ENCODE peak calls at places on chromosomes 12 and 14, in ten cellular contexts. One of them, this sample, is unnamed.

GRCh38 chr12:10304161-10304574 is 3.5 kb upstream of the KLRD1 start:
- DNase-seq in GM23338: no peak
- DNase-seq in SK-N-SH: no peak
- DNase-seq in endothelial cell of umbilical vein: no peak
- DNase-seq in sigmoid colon: no peak
- DNase-seq in suprapubic skin: no peak
- DNase-seq in upper lobe of left lung: no peak
- DNase-seq in transverse colon: no peak
- DNase-seq in K562: no peak
- DNase-seq in HL-60: no peak
- DNase-seq in this sample: no peak

GRCh38 chr14:38839743-38840375 is 263.2 kb downstream of the SEC23A start:
- DNase-seq in GM23338: no peak
- DNase-seq in HL-60: peak; percentile 20
- DNase-seq in upper lobe of left lung: no peak
- DNase-seq in endothelial cell of umbilical vein: peak; percentile 94
- DNase-seq in transverse colon: no peak
- DNase-seq in suprapubic skin: no peak
- DNase-seq in SK-N-SH: no peak
- DNase-seq in K562: no peak
- DNase-seq in sigmoid colon: no peak
- DNase-seq in this sample: no peak

GRCh38 chr14:98218213-98218612 is 1053.8 kb downstream of the BCL11B start:
- DNase-seq in GM23338: no peak
- DNase-seq in upper lobe of left lung: no peak
- DNase-seq in K562: no peak
- DNase-seq in suprapubic skin: no peak
- DNase-seq in transverse colon: no peak
- DNase-seq in HL-60: no peak
- DNase-seq in SK-N-SH: no peak
- DNase-seq in sigmoid colon: no peak
- DNase-seq in endothelial cell of umbilical vein: no peak
- DNase-seq in this sample: no peak

GRCh38 chr14:54730156-54730961 is 163.4 kb downstream of the SAMD4A start:
- DNase-seq in sigmoid colon: no peak
- DNase-seq in K562: peak; percentile 64
- DNase-seq in endothelial cell of umbilical vein: no peak
- DNase-seq in suprapubic skin: no peak
- DNase-seq in GM23338: no peak
- DNase-seq in HL-60: no peak
- DNase-seq in SK-N-SH: peak; percentile 19
- DNase-seq in transverse colon: peak; percentile 16
- DNase-seq in upper lobe of left lung: no peak
- DNase-seq in this sample: no peak

GRCh38 chr14:28151931-28152330 is 614.7 kb upstream of the FOXG1 start:
- DNase-seq in sigmoid colon: no peak
- DNase-seq in SK-N-SH: no peak
- DNase-seq in endothelial cell of umbilical vein: no peak
- DNase-seq in transverse colon: no peak
- DNase-seq in GM23338: no peak
- DNase-seq in HL-60: no peak
- DNase-seq in suprapubic skin: no peak
- DNase-seq in upper lobe of left lung: no peak
- DNase-seq in K562: no peak
- DNase-seq in this sample: no peak

GRCh38 chr14:30132201-30132600 is 204.6 kb upstream of the PRKD1 start:
- DNase-seq in SK-N-SH: no peak
- DNase-seq in suprapubic skin: no peak
- DNase-seq in transverse colon: no peak
- DNase-seq in sigmoid colon: no peak
- DNase-seq in endothelial cell of umbilical vein: no peak
- DNase-seq in K562: no peak
- DNase-seq in GM23338: no peak
- DNase-seq in upper lobe of left lung: no peak
- DNase-seq in HL-60: no peak
- DNase-seq in this sample: no peak

GRCh38 chr14:92759300-92759678 is 10.9 kb upstream of the LGMN start:
- DNase-seq in endothelial cell of umbilical vein: peak; percentile 17
- DNase-seq in HL-60: no peak
- DNase-seq in K562: peak; percentile 74
- DNase-seq in sigmoid colon: no peak
- DNase-seq in upper lobe of left lung: peak; percentile 50
- DNase-seq in transverse colon: peak; percentile 18
- DNase-seq in suprapubic skin: no peak
- DNase-seq in GM23338: peak; percentile 39
- DNase-seq in SK-N-SH: no peak
- DNase-seq in this sample: peak; percentile 33

GRCh38 chr14:86796221-86797074 is 1196.5 kb downstream of the GALC start:
- DNase-seq in SK-N-SH: no peak
- DNase-seq in K562: no peak
- DNase-seq in endothelial cell of umbilical vein: no peak
- DNase-seq in sigmoid colon: no peak
- DNase-seq in suprapubic skin: no peak
- DNase-seq in upper lobe of left lung: no peak
- DNase-seq in GM23338: no peak
- DNase-seq in transverse colon: no peak
- DNase-seq in HL-60: no peak
- DNase-seq in this sample: no peak

GRCh38 chr14:51246032-51246431 is 6.0 kb downstream of the TMX1 start:
- DNase-seq in endothelial cell of umbilical vein: no peak
- DNase-seq in GM23338: peak; percentile 18
- DNase-seq in HL-60: no peak
- DNase-seq in sigmoid colon: no peak
- DNase-seq in upper lobe of left lung: no peak
- DNase-seq in suprapubic skin: no peak
- DNase-seq in SK-N-SH: no peak
- DNase-seq in K562: no peak
- DNase-seq in transverse colon: no peak
- DNase-seq in this sample: no peak

GRCh38 chr12:102757154-102757873 is 159.7 kb downstream of the PAH start:
- DNase-seq in HL-60: no peak
- DNase-seq in upper lobe of left lung: no peak
- DNase-seq in endothelial cell of umbilical vein: no peak
- DNase-seq in SK-N-SH: no peak
- DNase-seq in GM23338: no peak
- DNase-seq in transverse colon: no peak
- DNase-seq in sigmoid colon: no peak
- DNase-seq in K562: no peak
- DNase-seq in suprapubic skin: no peak
- DNase-seq in this sample: no peak

GRCh38 chr12:24561411-24561871 is 387.5 kb downstream of the BCAT1 start:
- DNase-seq in upper lobe of left lung: no peak
- DNase-seq in GM23338: peak; percentile 76
- DNase-seq in suprapubic skin: no peak
- DNase-seq in transverse colon: peak; percentile 10
- DNase-seq in K562: no peak
- DNase-seq in SK-N-SH: no peak
- DNase-seq in sigmoid colon: peak; percentile 64
- DNase-seq in endothelial cell of umbilical vein: no peak
- DNase-seq in HL-60: no peak
- DNase-seq in this sample: no peak

GRCh38 chr12:111431772-111432171 is 26.0 kb downstream of the SH2B3 start:
- DNase-seq in SK-N-SH: no peak
- DNase-seq in upper lobe of left lung: no peak
- DNase-seq in GM23338: no peak
- DNase-seq in transverse colon: no peak
- DNase-seq in endothelial cell of umbilical vein: no peak
- DNase-seq in sigmoid colon: no peak
- DNase-seq in suprapubic skin: no peak
- DNase-seq in HL-60: no peak
- DNase-seq in K562: no peak
- DNase-seq in this sample: no peak

GRCh38 chr14:90294872-90295271 is 36.9 kb downstream of the NRDE2 start:
- DNase-seq in endothelial cell of umbilical vein: no peak
- DNase-seq in upper lobe of left lung: no peak
- DNase-seq in suprapubic skin: no peak
- DNase-seq in SK-N-SH: no peak
- DNase-seq in transverse colon: no peak
- DNase-seq in HL-60: peak; percentile 86
- DNase-seq in sigmoid colon: no peak
- DNase-seq in GM23338: no peak
- DNase-seq in K562: no peak
- DNase-seq in this sample: no peak

GRCh38 chr12:80443974-80444666 is at the start of gene PTPRQ:
- DNase-seq in transverse colon: no peak
- DNase-seq in GM23338: no peak
- DNase-seq in suprapubic skin: no peak
- DNase-seq in HL-60: no peak
- DNase-seq in SK-N-SH: no peak
- DNase-seq in endothelial cell of umbilical vein: no peak
- DNase-seq in sigmoid colon: no peak
- DNase-seq in K562: no peak
- DNase-seq in upper lobe of left lung: no peak
- DNase-seq in this sample: no peak

DNA sequence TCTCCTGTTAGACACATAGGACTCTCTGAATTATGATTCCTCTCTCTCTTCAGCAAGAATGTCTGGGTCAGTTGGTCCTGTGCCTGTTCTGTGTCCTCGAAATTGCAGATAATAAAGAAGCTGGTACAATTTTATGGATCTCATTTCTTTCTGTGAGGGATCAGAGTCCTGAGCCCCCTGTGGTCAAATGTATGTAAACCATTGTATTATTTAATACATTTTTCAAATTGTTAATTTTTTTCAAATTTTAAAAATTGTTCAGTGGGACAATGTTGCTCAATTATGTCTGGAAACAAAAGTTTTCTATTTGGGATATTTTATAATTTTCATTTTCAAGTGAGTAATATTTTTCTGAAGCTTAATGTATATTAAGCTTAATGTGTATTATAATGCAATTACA is 513.5 kb downstream of the CCER1 start:
- DNase-seq in upper lobe of left lung: no peak
- DNase-seq in SK-N-SH: no peak
- DNase-seq in HL-60: no peak
- DNase-seq in sigmoid colon: no peak
- DNase-seq in K562: no peak
- DNase-seq in suprapubic skin: no peak
- DNase-seq in transverse colon: no peak
- DNase-seq in endothelial cell of umbilical vein: no peak
- DNase-seq in GM23338: no peak
- DNase-seq in this sample: no peak
- TF ChIP-seq CTCF in upper lobe of left lung: no peak
- TF ChIP-seq CTCF in SK-N-SH: peak; percentile 8
- TF ChIP-seq CTCF in HL-60: no peak
- TF ChIP-seq CTCF in sigmoid colon: no peak
- TF ChIP-seq CTCF in K562: no peak
- TF ChIP-seq CTCF in suprapubic skin: no peak
- TF ChIP-seq CTCF in transverse colon: no peak
- TF ChIP-seq CTCF in endothelial cell of umbilical vein: no peak
- TF ChIP-seq CTCF in GM23338: no peak
- TF ChIP-seq CTCF in this sample: no peak

DNA sequence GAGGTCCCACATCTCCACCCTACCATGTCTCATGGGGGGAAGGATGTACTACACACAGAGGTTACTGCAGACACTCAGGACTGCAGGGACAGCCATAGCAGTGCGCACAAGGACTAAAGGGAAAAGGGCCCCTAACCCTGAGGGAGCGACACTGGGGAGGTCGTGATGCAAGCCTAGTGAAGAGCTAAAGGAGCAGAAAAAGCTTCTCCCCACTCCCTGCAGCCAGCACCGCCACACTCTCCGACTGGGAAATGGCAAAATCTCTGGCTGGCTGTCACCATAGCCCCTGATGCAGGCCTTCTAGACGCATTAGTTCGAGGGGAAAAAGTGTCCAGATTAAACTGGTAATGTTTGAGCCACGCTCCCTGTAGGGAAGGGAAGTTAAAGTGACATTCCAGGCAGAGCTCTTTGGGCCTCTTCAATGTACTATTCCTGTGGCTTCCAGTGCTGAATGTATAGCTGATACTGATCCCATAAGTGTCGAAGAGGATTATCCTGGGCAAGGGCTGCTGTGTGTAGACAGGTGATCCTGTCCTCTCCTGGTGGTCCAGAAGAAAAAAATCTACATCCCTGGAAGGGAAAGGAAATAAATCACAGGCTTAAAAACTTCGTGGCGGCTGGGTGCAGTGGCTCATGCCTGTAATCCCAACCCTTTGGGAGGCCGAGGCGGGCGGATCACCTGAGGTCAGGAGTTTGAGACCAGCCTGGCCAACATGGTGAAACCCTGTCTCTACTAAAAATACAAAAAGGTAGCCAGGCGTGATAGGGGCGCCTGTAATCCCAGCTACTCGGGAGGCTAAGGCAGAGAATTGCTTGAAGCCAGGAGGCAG is 5.4 kb downstream of the POMT2 start:
- DNase-seq in transverse colon: no peak
- DNase-seq in K562: no peak
- DNase-seq in HL-60: no peak
- DNase-seq in SK-N-SH: no peak
- DNase-seq in GM23338: no peak
- DNase-seq in suprapubic skin: no peak
- DNase-seq in upper lobe of left lung: no peak
- DNase-seq in sigmoid colon: peak; percentile 43
- DNase-seq in endothelial cell of umbilical vein: no peak
- DNase-seq in this sample: no peak
- H3K27ac ChIP-seq in transverse colon: peak overlapping the region; percentile 76
- H3K27ac ChIP-seq in K562: no peak overlapping the region
- H3K27ac ChIP-seq in HL-60: no peak overlapping the region
- H3K27ac ChIP-seq in SK-N-SH: no peak overlapping the region
- H3K27ac ChIP-seq in GM23338: peak overlapping the region; percentile 87
- H3K27ac ChIP-seq in suprapubic skin: peak overlapping the region; percentile 88
- H3K27ac ChIP-seq in upper lobe of left lung: no peak overlapping the region
- H3K27ac ChIP-seq in sigmoid colon: peak overlapping the region; percentile 43
- H3K27ac ChIP-seq in endothelial cell of umbilical vein: no peak overlapping the region
- H3K27ac ChIP-seq in this sample: peak overlapping the region; percentile 45

GRCh38 chr12:12558291-12558690 is 4.4 kb downstream of the DUSP16 start:
- DNase-seq in SK-N-SH: no peak
- DNase-seq in sigmoid colon: no peak
- DNase-seq in K562: no peak
- DNase-seq in transverse colon: no peak
- DNase-seq in GM23338: no peak
- DNase-seq in upper lobe of left lung: no peak
- DNase-seq in suprapubic skin: no peak
- DNase-seq in endothelial cell of umbilical vein: no peak
- DNase-seq in HL-60: no peak
- DNase-seq in this sample: no peak
- TF ChIP-seq POLR2AphosphoS5 in SK-N-SH: no peak
- TF ChIP-seq POLR2AphosphoS5 in sigmoid colon: no peak
- TF ChIP-seq POLR2AphosphoS5 in K562: no peak
- TF ChIP-seq POLR2AphosphoS5 in transverse colon: no peak
- TF ChIP-seq POLR2AphosphoS5 in GM23338: no peak
- TF ChIP-seq POLR2AphosphoS5 in upper lobe of left lung: no peak
- TF ChIP-seq POLR2AphosphoS5 in suprapubic skin: no peak
- TF ChIP-seq POLR2AphosphoS5 in endothelial cell of umbilical vein: no peak
- TF ChIP-seq POLR2AphosphoS5 in HL-60: no peak
- TF ChIP-seq POLR2AphosphoS5 in this sample: no peak

DNA sequence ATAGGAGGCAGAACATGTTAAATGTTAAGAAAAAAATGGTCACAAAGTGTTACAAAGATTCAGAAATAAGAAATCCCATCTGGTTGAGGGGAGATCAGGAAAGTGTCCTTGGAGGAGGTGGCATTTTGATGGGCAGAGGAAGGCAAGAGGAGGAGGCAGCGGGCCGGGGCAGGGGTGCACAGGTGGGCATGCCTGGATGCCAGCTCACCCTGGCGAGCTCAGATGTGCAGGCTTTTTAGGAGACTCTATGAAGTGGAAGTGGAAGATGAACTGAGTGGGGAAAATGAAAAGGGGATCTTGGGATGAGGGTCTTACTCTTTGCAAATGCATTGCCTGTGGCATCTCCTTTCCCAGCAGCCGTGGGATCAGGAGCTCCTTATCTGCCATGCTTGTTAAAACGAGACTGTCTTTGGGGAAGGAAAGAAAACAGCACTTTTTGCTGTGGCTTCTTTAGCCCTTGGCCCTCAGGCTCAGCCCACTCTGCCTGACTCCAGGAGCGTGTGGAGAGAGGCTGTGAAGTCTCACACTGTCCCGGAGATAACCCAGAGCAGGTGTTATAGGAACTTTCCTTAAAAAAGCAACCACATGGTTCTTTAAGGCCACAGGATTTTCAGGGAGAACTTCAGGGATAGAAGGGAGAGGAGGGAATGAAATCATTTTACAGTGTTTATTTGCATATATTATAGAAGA is 62.6 kb downstream of the ELK3 start:
- DNase-seq in endothelial cell of umbilical vein: no peak
- DNase-seq in upper lobe of left lung: no peak
- DNase-seq in GM23338: no peak
- DNase-seq in HL-60: no peak
- DNase-seq in transverse colon: no peak
- DNase-seq in SK-N-SH: no peak
- DNase-seq in sigmoid colon: no peak
- DNase-seq in K562: no peak
- DNase-seq in suprapubic skin: no peak
- DNase-seq in this sample: no peak
- TF ChIP-seq CTCF in endothelial cell of umbilical vein: no peak
- TF ChIP-seq CTCF in upper lobe of left lung: no peak
- TF ChIP-seq CTCF in GM23338: no peak
- TF ChIP-seq CTCF in HL-60: no peak
- TF ChIP-seq CTCF in transverse colon: no peak
- TF ChIP-seq CTCF in SK-N-SH: no peak
- TF ChIP-seq CTCF in sigmoid colon: no peak
- TF ChIP-seq CTCF in K562: no peak
- TF ChIP-seq CTCF in suprapubic skin: no peak
- TF ChIP-seq CTCF in this sample: no peak